ENCODE peak calls at places on chromosomes 11 and 22, in six cellular contexts. Q is IMR-90, L is A549, C is SK-N-SH, N is HepG2, X is K562. P is an unnamed sample.

GRCh38 chr11:118004543-118005223 is 18.5 kb downstream of the IL10RA start:
- DNase-seq in Q (no peak), L (no peak), C (no peak), N (no peak), X (peak; percentile 75), P (no peak)

GRCh38 chr11:14259186-14259784 is 99.7 kb downstream of the RRAS2 start:
- DNase-seq in Q (no peak), L (no peak), C (no peak), N (no peak), X (no peak), P (no peak)

GRCh38 chr11:28447226-28447625 is 339.0 kb downstream of the METTL15 start:
- DNase-seq in Q (peak; percentile 61), L (peak; percentile 6), C (no peak), N (peak; percentile 23), X (no peak), P (no peak)

GRCh38 chr22:35140879-35141745 is 75.2 kb downstream of the ISX start:
- DNase-seq in Q (no peak), L (no peak), C (peak; percentile 23), N (no peak), X (peak; percentile 45), P (no peak)

GRCh38 chr22:47805394-47805935 is 1043.0 kb downstream of the TBC1D22A start:
- DNase-seq in Q (no peak), L (no peak), C (no peak), N (no peak), X (no peak), P (no peak)

GRCh38 chr11:83773950-83774880 is 488.0 kb upstream of the CCDC90B start:
- DNase-seq in Q (peak; percentile 27), L (no peak), C (no peak), N (no peak), X (no peak), P (no peak)

GRCh38 chr22:29225422-29226090 is 19.9 kb downstream of the EMID1 start:
- DNase-seq in Q (peak; percentile 42), L (no peak), C (peak; percentile 32), N (no peak), X (no peak), P (no peak)

GRCh38 chr11:118258410-118258809 is 5.7 kb downstream of the MPZL2 start:
- DNase-seq in Q (no peak), L (no peak), C (no peak), N (no peak), X (no peak), P (no peak)

GRCh38 chr22:45208993-45209838 is 31.5 kb downstream of the KIAA0930 start:
- DNase-seq in Q (peak; percentile 91), L (peak; percentile 26), C (peak; percentile 93), N (no peak), X (peak; percentile 78), P (no peak)

GRCh38 chr22:29799217-29799680 is 32.1 kb downstream of the UQCR10 start:
- DNase-seq in Q (peak; percentile 94), L (peak; percentile 87), C (peak; percentile 71), N (peak; percentile 90), X (peak; percentile 74), P (no peak)

GRCh38 chr11:97610000-97610399 is 1220.2 kb downstream of the JRKL start:
- DNase-seq in Q (no peak), L (peak; percentile 0), C (no peak), N (no peak), X (no peak), P (no peak)

GRCh38 chr22:37464181-37464580 is 22.0 kb downstream of the MFNG start:
- DNase-seq in Q (no peak), L (no peak), C (peak; percentile 86), N (no peak), X (no peak), P (peak; percentile 19)

GRCh38 chr11:112584674-112585073 is 324.0 kb upstream of the PLET1 start:
- DNase-seq in Q (no peak), L (no peak), C (no peak), N (no peak), X (no peak), P (no peak)

GRCh38 chr11:58905716-58906547 is 33.4 kb upstream of the GLYATL1 start:
- DNase-seq in Q (peak; percentile 91), L (peak; percentile 75), C (peak; percentile 89), N (no peak), X (peak; percentile 20), P (no peak)

GRCh38 chr22:32623943-32624342 is 149.3 kb downstream of the FBXO7 start:
- DNase-seq in Q (peak; percentile 98), L (no peak), C (no peak), N (peak; percentile 12), X (no peak), P (no peak)

GRCh38 chr11:121419839-121420238 is 32.3 kb upstream of the SORL1 start:
- DNase-seq in Q (no peak), L (no peak), C (no peak), N (no peak), X (no peak), P (no peak)

GRCh38 chr22:17143826-17144225 is 15.3 kb downstream of the HDHD5 start:
- DNase-seq in Q (no peak), L (no peak), C (no peak), N (no peak), X (no peak), P (no peak)

GRCh38 chr11:6586434-6587359 is 16.7 kb downstream of the RRP8 start:
- DNase-seq in Q (no peak), L (no peak), C (peak; percentile 63), N (no peak), X (no peak), P (no peak)

GRCh38 chr11:57344826-57345225 is 6.7 kb downstream of the P2RX3 start:
- DNase-seq in Q (no peak), L (no peak), C (no peak), N (no peak), X (no peak), P (no peak)

GRCh38 chr11:42806191-42806590 is 505.6 kb upstream of the API5 start:
- DNase-seq in Q (no peak), L (no peak), C (no peak), N (no peak), X (no peak), P (no peak)

GRCh38 chr11:132838621-132839020 is 693.7 kb downstream of the OPCML start:
- DNase-seq in Q (peak; percentile 45), L (no peak), C (no peak), N (no peak), X (no peak), P (no peak)

GRCh38 chr11:62545437-62546243 is 966 bp downstream of the AHNAK start:
- DNase-seq in Q (peak; percentile 93), L (peak; percentile 86), C (peak; percentile 86), N (peak; percentile 86), X (peak; percentile 87), P (no peak)

GRCh38 chr22:27474112-27474571 is 327.4 kb downstream of the MN1 start:
- DNase-seq in Q (no peak), L (no peak), C (no peak), N (no peak), X (no peak), P (no peak)

GRCh38 chr11:86745571-86745970 is 54.8 kb upstream of the PRSS23 start:
- DNase-seq in Q (peak; percentile 36), L (no peak), C (no peak), N (no peak), X (no peak), P (no peak)

GRCh38 chr22:17097062-17097461 is 12.3 kb downstream of the IL17RA start:
- DNase-seq in Q (no peak), L (no peak), C (no peak), N (no peak), X (no peak), P (no peak)

GRCh38 chr11:6734616-6735015 is 37.2 kb downstream of the OR2AG2 start:
- DNase-seq in Q (no peak), L (no peak), C (no peak), N (no peak), X (no peak), P (no peak)

GRCh38 chr11:32334822-32335221 is 100.5 kb downstream of the WT1 start:
- DNase-seq in Q (no peak), L (peak; percentile 80), C (no peak), N (peak; percentile 45), X (peak; percentile 44), P (no peak)

GRCh38 chr11:6925636-6926207 is 504 bp upstream of the ZNF215 start:
- DNase-seq in Q (peak; percentile 16), L (no peak), C (no peak), N (no peak), X (peak; percentile 25), P (no peak)

GRCh38 chr11:66867425-66868040 is 10.7 kb downstream of the LRFN4 start:
- DNase-seq in Q (no peak), L (no peak), C (no peak), N (no peak), X (no peak), P (no peak)

GRCh38 chr22:19823191-19823590 is 31.5 kb downstream of the GNB1L start:
- DNase-seq in Q (no peak), L (no peak), C (peak; percentile 27), N (no peak), X (no peak), P (no peak)
- TF ChIP-seq SMC3 in Q (no peak), L (no peak), C (no peak), N (no peak), X (no peak), P (no peak)

DNA sequence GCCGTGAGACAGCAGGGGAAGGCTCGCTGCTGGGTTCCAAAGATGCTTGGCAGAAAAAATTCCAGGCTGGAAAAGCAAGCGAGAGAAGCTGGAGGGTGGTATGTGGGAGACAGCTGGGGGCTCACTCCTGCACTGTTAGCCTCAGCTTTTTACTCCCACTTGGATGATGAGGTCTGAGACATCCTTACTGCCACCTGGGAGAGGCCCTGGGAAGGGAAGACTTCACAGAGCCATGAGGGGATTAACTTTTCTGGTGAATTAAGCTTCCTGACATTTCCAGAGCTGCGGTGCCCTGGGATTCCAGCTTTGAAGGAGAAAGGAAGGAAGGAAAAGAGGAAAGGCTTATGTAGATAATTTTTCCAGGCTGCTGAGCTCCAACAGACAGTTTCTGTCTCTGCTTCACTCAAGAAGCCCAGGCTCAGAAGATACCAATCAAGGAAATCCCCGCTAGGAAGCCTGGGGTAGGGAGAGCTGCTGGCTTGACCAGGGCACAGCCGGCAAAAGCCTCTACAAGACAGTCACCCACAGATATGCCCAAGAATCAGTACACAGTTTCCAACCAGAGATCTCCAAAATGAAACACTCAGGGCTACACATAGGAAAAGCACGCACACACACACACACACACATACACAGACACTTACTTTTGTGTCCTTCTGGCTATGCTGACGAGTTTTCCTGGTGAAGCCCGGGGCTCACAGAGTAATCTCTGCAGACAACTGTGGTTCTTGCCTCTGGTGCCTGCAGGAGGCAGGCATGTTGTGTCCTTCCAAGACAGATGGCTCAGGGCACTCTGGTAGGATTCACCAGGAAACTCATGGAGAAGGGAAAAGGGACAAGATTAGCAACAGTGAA is 907 bp downstream of the MCHR1 start:
- DNase-seq in Q (peak; percentile 31), L (peak; percentile 15), C (no peak), N (no peak), X (no peak), P (no peak)
- TF ChIP-seq CTCF in Q (no peak), L (no peak), C (no peak), N (peak; percentile 45), X (no peak), P (no peak)

GRCh38 chr11:46529086-46529905 is 64.5 kb downstream of the AMBRA1 start:
- DNase-seq in Q (peak; percentile 55), L (peak; percentile 73), C (peak; percentile 83), N (peak; percentile 55), X (peak; percentile 89), P (no peak)
- TF ChIP-seq RFX5 in Q (no peak), L (no peak), C (no peak), N (no peak), X (no peak), P (no peak)

DNA sequence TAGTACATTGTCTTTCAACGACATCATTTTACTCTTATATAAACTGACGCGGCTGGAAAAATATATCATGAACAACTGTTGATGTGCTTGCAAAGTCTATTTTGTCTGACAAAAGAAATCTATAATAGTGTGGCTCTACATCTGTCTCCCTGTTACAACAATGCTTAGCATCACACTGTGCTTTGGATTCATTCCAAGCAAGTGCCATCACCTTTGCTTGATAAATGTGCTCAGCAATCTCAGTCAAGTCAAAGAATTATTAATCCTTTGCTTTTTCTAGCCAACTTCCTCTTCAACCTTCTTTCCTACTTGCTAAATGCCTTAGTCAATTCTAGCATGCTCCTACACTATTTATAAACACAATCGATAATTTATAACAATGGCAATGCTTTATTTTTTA is 140.5 kb downstream of the FCHSD2 start:
- DNase-seq in Q (no peak), L (peak; percentile 58), C (no peak), N (no peak), X (no peak), P (no peak)
- TF ChIP-seq SMC3 in Q (no peak), L (no peak), C (no peak), N (no peak), X (no peak), P (no peak)

P was measured in GM12878.